ENCODE peak calls at places on chromosomes 16 and 17, in five cellular contexts. Y is neuronal stem cell, K is mesenchymal stem cell, G is H9, O is H1. X is an unnamed sample.

GRCh38 chr16:1153480-1154160 is 714 bp downstream of the CACNA1H start:
- DNase-seq in G (no peak), O (no peak), Y (no peak), K (no peak), X (no peak)

GRCh38 chr16:1163567-1164055 is 10.7 kb downstream of the CACNA1H start:
- DNase-seq in O (no peak), Y (no peak), G (peak), K (peak), X (no peak)

GRCh38 chr16:82605863-82606620 is 20.7 kb upstream of the CDH13 start:
- DNase-seq in K (no peak), O (no peak), G (peak), Y (no peak), X (no peak)

GRCh38 chr16:84836234-84836647 is 16.5 kb downstream of the CRISPLD2 start:
- DNase-seq in G (peak), Y (peak), K (peak), O (peak), X (no peak)

GRCh38 chr17:83067718-83068261 is 11.6 kb upstream of the METRNL start:
- DNase-seq in Y (no peak), O (peak), G (no peak), K (no peak), X (peak)

GRCh38 chr16:2156025-2156848 is 655 bp downstream of the TRAF7 start:
- DNase-seq in G (no peak), Y (no peak), K (peak), O (no peak), X (no peak)

GRCh38 chr16:80971814-80972213 is 34.9 kb downstream of the CMC2 start:
- DNase-seq in O (no peak), K (no peak), G (no peak), Y (no peak), X (no peak)

GRCh38 chr17:63834431-63835166 is 7.1 kb upstream of the FTSJ3 start:
- DNase-seq in O (peak), Y (peak), K (peak), G (peak), X (peak)

GRCh38 chr17:10041287-10041612 is 136.2 kb upstream of the RCVRN start:
- DNase-seq in K (no peak), Y (no peak), G (no peak), O (no peak), X (peak)

GRCh38 chr17:7346761-7347614 is 5.0 kb upstream of the KCTD11 start:
- DNase-seq in O (no peak), G (no peak), Y (no peak), K (no peak), X (no peak)

GRCh38 chr17:61468263-61468907 is 16.2 kb downstream of the TBX4 start:
- DNase-seq in Y (no peak), K (peak), G (no peak), O (no peak), X (no peak)

GRCh38 chr17:61470530-61471136 is 18.4 kb downstream of the TBX4 start:
- DNase-seq in K (no peak), Y (no peak), G (peak), O (no peak), X (peak)

GRCh38 chr17:61467416-61468262 is 15.4 kb downstream of the TBX4 start:
- DNase-seq in Y (no peak), O (peak), K (peak), G (peak), X (no peak)

GRCh38 chr17:61469474-61469873 is 17.3 kb downstream of the TBX4 start:
- DNase-seq in O (no peak), Y (no peak), K (no peak), G (no peak), X (no peak)

DNA sequence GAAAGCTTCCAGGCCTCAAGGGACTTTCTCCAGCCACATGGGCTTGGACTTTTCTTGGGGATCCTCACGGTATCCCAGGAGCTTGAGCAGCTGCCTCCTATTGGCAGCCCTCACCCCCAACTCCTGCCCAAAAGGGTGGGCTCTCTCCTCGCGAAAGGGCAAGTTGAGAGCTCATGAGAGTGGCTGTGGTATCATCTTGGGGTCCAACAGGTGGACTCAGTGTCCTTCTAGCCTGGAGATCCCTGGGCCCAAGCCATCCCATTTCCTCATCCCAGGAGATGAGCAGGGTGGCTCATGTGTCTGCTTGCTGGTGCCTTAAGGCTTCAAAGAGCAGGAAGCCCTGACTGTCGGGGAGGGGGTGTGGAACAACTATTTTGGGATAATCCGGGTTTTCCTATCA is 17.7 kb downstream of the TBX4 start:
- DNase-seq in Y (no peak), G (peak), K (no peak), O (no peak), X (no peak)
- H2BK12ac ChIP-seq in Y (no peak), G (no peak), K (no peak), O (no peak), X (no peak)

GRCh38 chr17:40895106-40895730 is 10.2 kb upstream of the KRT20 start:
- DNase-seq in K (no peak), Y (no peak), O (no peak), G (no peak), X (no peak)

GRCh38 chr17:40903129-40903847 is 18.2 kb upstream of the KRT20 start:
- DNase-seq in G (no peak), K (peak), O (no peak), Y (no peak), X (peak)

GRCh38 chr17:40905370-40905769 is 20.3 kb upstream of the KRT20 start:
- DNase-seq in G (no peak), K (no peak), Y (no peak), O (no peak), X (no peak)

GRCh38 chr17:40901981-40902862 is 17.2 kb upstream of the KRT20 start:
- DNase-seq in K (no peak), Y (no peak), O (no peak), G (no peak), X (peak)

DNA sequence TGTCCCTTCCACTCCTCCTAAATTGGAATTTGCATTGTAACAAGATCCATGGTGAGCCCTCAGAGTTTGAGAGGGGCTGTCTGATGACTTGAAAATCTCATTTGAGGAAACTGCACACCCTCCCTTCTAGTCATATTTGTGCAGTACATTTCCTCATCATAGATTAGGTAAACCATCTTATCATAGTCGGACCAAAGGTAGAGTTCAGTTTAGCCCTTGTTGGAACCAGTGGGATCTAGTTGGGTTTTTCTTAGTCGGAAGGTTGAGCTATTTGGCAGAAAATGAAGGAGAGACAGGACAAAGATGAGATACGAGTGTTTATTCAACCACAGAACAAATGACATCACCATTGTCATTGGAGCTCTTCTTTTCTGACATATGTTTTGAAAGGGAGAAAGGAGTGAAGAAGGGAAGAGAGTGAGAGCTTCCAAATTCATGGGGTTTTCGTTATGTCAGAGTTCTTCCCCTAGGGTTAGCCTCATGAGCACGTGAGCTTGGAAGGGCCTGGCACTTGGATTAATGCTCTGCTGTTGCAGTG is 15.8 kb upstream of the KRT20 start:
- DNase-seq in Y (no peak), O (no peak), G (no peak), K (no peak), X (no peak)
- H3K23ac ChIP-seq in Y (no peak), O (no peak), G (no peak), K (no peak), X (no peak)

GRCh38 chr17:68710976-68711375 is 109.8 kb upstream of the FAM20A start:
- DNase-seq in K (peak), G (no peak), O (no peak), Y (no peak), X (no peak)
- H2BK12ac ChIP-seq in K (no peak), G (no peak), O (no peak), Y (no peak), X (no peak)

GRCh38 chr17:43858201-43858600 is 11.2 kb downstream of the CD300LG start:
- DNase-seq in K (no peak), Y (no peak), G (no peak), O (no peak), X (no peak)
- H3K23ac ChIP-seq in K (no peak), Y (peak), G (no peak), O (no peak), X (no peak)

DNA sequence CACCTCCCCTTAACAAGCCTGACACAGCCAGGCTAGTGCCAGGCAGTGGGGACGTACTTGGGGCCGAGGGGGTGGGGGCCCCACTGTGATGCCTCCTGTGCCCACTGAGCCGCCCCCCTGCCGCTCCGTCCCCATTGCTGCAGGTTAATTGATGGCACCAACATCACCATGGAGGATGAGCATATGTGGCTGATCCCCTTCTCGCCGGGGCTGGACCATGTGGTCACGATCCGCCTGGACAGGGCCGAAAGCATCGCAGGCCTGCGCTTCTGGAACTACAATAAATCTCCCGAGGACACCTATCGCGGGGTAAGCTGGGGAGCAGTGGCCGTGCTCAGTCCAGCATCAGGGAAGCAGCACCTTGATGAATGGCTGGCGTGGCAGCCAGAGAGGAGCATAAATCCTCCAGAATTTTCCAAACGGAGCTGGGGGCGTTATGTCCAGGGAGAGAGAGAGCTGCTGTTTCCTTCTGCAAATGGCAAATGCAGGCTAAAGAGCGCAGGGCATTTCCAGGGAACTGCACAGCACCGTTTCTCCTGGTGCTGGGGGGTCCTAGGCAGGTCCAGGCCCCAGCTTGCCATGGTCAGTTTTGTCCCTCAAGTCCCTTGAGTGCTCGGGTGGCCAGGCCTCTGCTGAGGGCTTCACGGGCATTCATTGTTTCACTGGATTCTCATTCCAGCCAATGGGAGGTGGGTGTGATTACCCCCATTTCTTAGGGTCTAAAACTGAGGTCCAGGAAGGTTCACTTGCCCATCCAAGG is 216.4 kb downstream of the KATNIP start:
- DNase-seq in K (no peak), G (no peak), Y (no peak), O (no peak), X (no peak)
- H2BK12ac ChIP-seq in K (no peak), G (no peak), Y (no peak), O (no peak), X (no peak)

DNA sequence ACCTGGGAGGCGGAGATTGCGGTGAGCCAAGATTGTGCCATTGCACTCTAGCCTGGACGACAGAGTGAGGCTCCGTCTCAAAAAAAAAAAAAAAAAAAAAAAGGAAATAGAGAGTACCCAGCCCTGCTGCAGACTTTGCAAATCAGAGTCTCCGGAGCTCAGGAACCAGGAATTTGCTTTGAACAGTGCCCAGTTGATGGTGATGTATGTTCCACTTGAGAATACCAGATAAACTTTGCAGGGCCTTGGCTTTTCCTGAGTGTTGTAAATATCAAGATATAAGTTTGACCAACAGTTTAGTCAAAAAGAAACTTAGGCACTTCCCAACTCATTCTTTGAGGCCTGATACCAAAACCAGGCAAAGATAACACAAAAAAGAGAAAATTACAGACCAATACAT is 30.6 kb upstream of the MAP3K14 start:
- DNase-seq in K (no peak), O (no peak), G (peak), Y (no peak), X (no peak)
- H3K23ac ChIP-seq in K (no peak), O (no peak), G (no peak), Y (no peak), X (no peak)